ENCODE peak calls at places on chromosome 4, in ten cellular contexts. H is lung microvascular endothelial cell; X is left colon; P is effector CD4-positive, alpha-beta T cell; D is KG1; F is kidney glomerular epithelial cell; L is endothelial cell; U is Right ventricle myocardium inferior; I is CD8-positive, alpha-beta memory T cell; S is esophagus squamous epithelium. J is an unnamed sample.

GRCh38 chr4:11138964-11139363 is 289.7 kb downstream of the HS3ST1 start:
- DNase-seq in L (no peak), S (no peak), F (no peak), H (no peak), P (no peak), U (no peak), D (no peak), I (no peak), X (no peak), J (no peak)

GRCh38 chr4:183544109-183544508 is 39.3 kb downstream of the ING2 start:
- DNase-seq in F (no peak), H (no peak), X (no peak), D (no peak), L (no peak), S (no peak), P (no peak), I (no peak), U (no peak), J (no peak)

GRCh38 chr4:2745981-2746806 is 9.9 kb downstream of the TNIP2 start:
- DNase-seq in L (no peak), U (peak), H (peak), P (peak), D (no peak), X (no peak), F (no peak), I (peak), S (peak), J (no peak)

GRCh38 chr4:21742326-21742725 is 206.2 kb downstream of the KCNIP4 start:
- DNase-seq in D (no peak), F (no peak), P (no peak), X (no peak), I (no peak), U (no peak), L (no peak), S (no peak), H (no peak), J (no peak)

GRCh38 chr4:10552591-10553280 is 95.5 kb upstream of the ZNF518B start:
- DNase-seq in I (no peak), D (no peak), P (no peak), S (no peak), U (no peak), H (peak), L (no peak), F (no peak), X (no peak), J (peak)

GRCh38 chr4:7156273-7157139 is 35.8 kb upstream of the SORCS2 start:
- DNase-seq in F (no peak), X (peak), D (no peak), H (peak), I (no peak), L (peak), P (no peak), S (no peak), U (peak), J (peak)

GRCh38 chr4:146545102-146545501 is 23.4 kb upstream of the SLC10A7 start:
- DNase-seq in X (no peak), L (peak), H (peak), S (no peak), F (no peak), I (no peak), P (no peak), U (no peak), D (no peak), J (peak)

GRCh38 chr4:184762100-184762499 is 28.2 kb upstream of the CENPU start:
- DNase-seq in I (no peak), F (no peak), L (no peak), S (no peak), U (no peak), H (no peak), X (no peak), D (no peak), P (no peak), J (no peak)

GRCh38 chr4:38368612-38369011 is 295.4 kb upstream of the KLF3 start:
- DNase-seq in U (no peak), H (peak), F (peak), L (no peak), S (no peak), X (no peak), P (no peak), I (no peak), D (no peak), J (no peak)

GRCh38 chr4:168605411-168605810 is 108.6 kb downstream of the PALLD start:
- DNase-seq in H (peak), F (peak), I (no peak), P (no peak), S (no peak), U (no peak), D (no peak), L (no peak), X (no peak), J (no peak)

GRCh38 chr4:68162196-68162595 is 32.5 kb upstream of the TMPRSS11F start:
- DNase-seq in H (no peak), D (no peak), F (peak), L (no peak), X (no peak), S (no peak), I (no peak), U (no peak), P (no peak), J (no peak)

GRCh38 chr4:8407316-8407715 is 33.2 kb downstream of the ACOX3 start:
- DNase-seq in L (no peak), D (no peak), H (no peak), P (no peak), S (no peak), F (no peak), I (no peak), U (no peak), X (no peak), J (no peak)

GRCh38 chr4:52374847-52375246 is 284.3 kb downstream of the USP46 start:
- DNase-seq in H (no peak), F (no peak), P (no peak), I (no peak), X (no peak), L (no peak), S (no peak), D (no peak), U (no peak), J (no peak)

GRCh38 chr4:8439914-8440490 is 521 bp downstream of the ACOX3 start:
- DNase-seq in H (peak), X (no peak), I (no peak), D (no peak), S (no peak), F (no peak), P (no peak), L (no peak), U (no peak), J (no peak)

GRCh38 chr4:11118513-11118912 is 310.2 kb downstream of the HS3ST1 start:
- DNase-seq in S (no peak), F (no peak), D (no peak), H (no peak), L (no peak), U (no peak), P (no peak), X (no peak), I (no peak), J (no peak)

GRCh38 chr4:163090997-163091684 is 75.5 kb downstream of the NAF1 start:
- DNase-seq in D (no peak), I (no peak), S (no peak), F (no peak), P (no peak), L (no peak), X (no peak), H (no peak), U (no peak), J (no peak)

GRCh38 chr4:150280081-150280950 is 202.1 kb downstream of the DCLK2 start:
- DNase-seq in L (no peak), H (peak), P (no peak), U (no peak), D (no peak), S (no peak), X (no peak), F (peak), I (no peak), J (peak)

GRCh38 chr4:176792348-176793059 is at the start of gene VEGFC:
- DNase-seq in L (peak), F (peak), P (no peak), S (no peak), I (no peak), U (peak), D (no peak), X (no peak), H (peak), J (peak)

GRCh38 chr4:170306208-170306607 is 216.5 kb upstream of the AADAT start:
- DNase-seq in F (no peak), D (no peak), H (no peak), L (no peak), U (no peak), S (no peak), X (no peak), P (no peak), I (no peak), J (no peak)